ENCODE peak calls at places on chromosomes 13 and 19, in eight cellular contexts. L is CD8-positive, alpha-beta T cell; P is lower lobe of right lung; R is PC-9; F is GM23338; O is fibroblast of villous mesenchyme; H is cardiac muscle cell; U is stomach. D is an unnamed sample.
A peak's percentile ranks its signal among the peaks of the same experiment; 100 is the strongest.

GRCh38 chr19:33678796-33679195 is 57.0 kb downstream of the CHST8 start:
- DNase-seq in O (no peak), U (no peak), R (no peak), P (no peak), H (no peak), L (no peak), F (no peak), D (no peak)

GRCh38 chr13:61654501-61654900 is 238.9 kb upstream of the PCDH20 start:
- DNase-seq in R (no peak), H (no peak), F (no peak), P (no peak), U (no peak), L (no peak), O (no peak), D (no peak)

GRCh38 chr13:107351305-107351704 is 783.4 kb upstream of the ARGLU1 start:
- DNase-seq in H (peak; percentile 80), R (no peak), F (peak; percentile 69), P (no peak), U (no peak), L (no peak), O (peak; percentile 85), D (no peak)

GRCh38 chr19:43527860-43528622 is 1.0 kb upstream of the ETHE1 start:
- DNase-seq in P (no peak), H (no peak), F (no peak), L (no peak), R (no peak), O (peak; percentile 37), U (no peak), D (no peak)

GRCh38 chr13:35356572-35356971 is 119.9 kb downstream of the MAB21L1 start:
- DNase-seq in F (no peak), L (no peak), H (peak; percentile 14), O (no peak), P (peak; percentile 44), R (no peak), U (no peak), D (no peak)

GRCh38 chr19:39926170-39926755 is 8.2 kb downstream of the FCGBP start:
- DNase-seq in P (no peak), O (no peak), F (no peak), U (peak; percentile 8), H (no peak), L (no peak), R (peak; percentile 5), D (no peak)

GRCh38 chr19:3981736-3982681 is 3.3 kb downstream of the EEF2 start:
- DNase-seq in F (no peak), P (no peak), L (no peak), H (no peak), O (no peak), R (no peak), U (no peak), D (no peak)

GRCh38 chr13:50485979-50486935 is 357.2 kb downstream of the DLEU7 start:
- DNase-seq in P (no peak), H (peak; percentile 71), O (no peak), F (no peak), L (no peak), U (no peak), R (no peak), D (no peak)

GRCh38 chr13:51397262-51397933 is 55.4 kb downstream of the INTS6 start:
- DNase-seq in R (no peak), L (no peak), H (peak; percentile 59), P (no peak), F (peak; percentile 52), U (no peak), O (peak; percentile 96), D (peak; percentile 1)

GRCh38 chr19:55642153-55643002 is 1.1 kb upstream of the ZNF581 start:
- DNase-seq in L (peak; percentile 70), R (peak; percentile 29), U (peak; percentile 39), H (peak; percentile 39), F (no peak), P (peak; percentile 65), O (peak; percentile 31), D (no peak)

GRCh38 chr13:111506621-111507020 is 186.2 kb downstream of the TEX29 start:
- DNase-seq in R (no peak), P (no peak), U (no peak), F (no peak), L (no peak), H (no peak), O (no peak), D (no peak)

GRCh38 chr19:45917421-45918091 is 3.0 kb upstream of the NANOS2 start:
- DNase-seq in L (no peak), H (no peak), U (no peak), F (no peak), R (no peak), P (no peak), O (no peak), D (no peak)

GRCh38 chr13:75769141-75769905 is 133.2 kb downstream of the LMO7 start:
- DNase-seq in L (no peak), O (peak; percentile 66), R (no peak), U (no peak), H (no peak), F (no peak), P (no peak), D (no peak)

GRCh38 chr19:30387311-30388115 is 15.3 kb downstream of the ZNF536 start:
- DNase-seq in U (no peak), O (no peak), P (no peak), L (no peak), R (no peak), H (no peak), F (no peak), D (no peak)

GRCh38 chr19:13484141-13484540 is 22.1 kb downstream of the CACNA1A start:
- DNase-seq in U (no peak), H (peak; percentile 13), F (no peak), O (no peak), P (no peak), R (no peak), L (no peak), D (no peak)

GRCh38 chr19:35216833-35217707 is 11.5 kb downstream of the FAM187B start:
- DNase-seq in O (no peak), F (peak; percentile 60), R (peak; percentile 49), H (no peak), U (peak; percentile 60), L (peak; percentile 68), P (no peak), D (no peak)

GRCh38 chr13:19053561-19053960 is 128.1 kb downstream of the TUBA3C start:
- DNase-seq in H (no peak), F (no peak), O (no peak), U (no peak), P (no peak), L (no peak), R (no peak), D (no peak)

GRCh38 chr13:114124921-114125320 is 7.5 kb downstream of the RASA3 start:
- DNase-seq in O (peak; percentile 72), F (no peak), P (no peak), H (peak; percentile 59), L (peak; percentile 75), R (no peak), U (no peak), D (no peak)

GRCh38 chr13:90918551-90918950 is 428.9 kb upstream of the MIR17HG start:
- DNase-seq in R (no peak), O (no peak), F (no peak), H (peak; percentile 25), L (no peak), P (no peak), U (no peak), D (peak; percentile 29)

GRCh38 chr13:23468811-23469210 is 35.3 kb upstream of the SACS start:
- DNase-seq in P (no peak), U (no peak), F (no peak), H (no peak), O (no peak), L (no peak), R (no peak), D (no peak)

GRCh38 chr13:23467932-23468278 is 34.4 kb upstream of the SACS start:
- DNase-seq in F (no peak), O (no peak), L (no peak), U (no peak), R (no peak), H (no peak), P (no peak), D (no peak)

GRCh38 chr13:23466144-23467002 is 32.9 kb upstream of the SACS start:
- DNase-seq in O (peak; percentile 84), L (peak; percentile 77), H (peak; percentile 86), P (peak; percentile 73), U (peak; percentile 61), R (peak; percentile 42), F (peak; percentile 85), D (no peak)

GRCh38 chr13:23469901-23470525 is 36.5 kb upstream of the SACS start:
- DNase-seq in O (peak; percentile 48), F (peak; percentile 58), R (no peak), H (no peak), L (no peak), U (no peak), P (no peak), D (peak; percentile 66)

DNA sequence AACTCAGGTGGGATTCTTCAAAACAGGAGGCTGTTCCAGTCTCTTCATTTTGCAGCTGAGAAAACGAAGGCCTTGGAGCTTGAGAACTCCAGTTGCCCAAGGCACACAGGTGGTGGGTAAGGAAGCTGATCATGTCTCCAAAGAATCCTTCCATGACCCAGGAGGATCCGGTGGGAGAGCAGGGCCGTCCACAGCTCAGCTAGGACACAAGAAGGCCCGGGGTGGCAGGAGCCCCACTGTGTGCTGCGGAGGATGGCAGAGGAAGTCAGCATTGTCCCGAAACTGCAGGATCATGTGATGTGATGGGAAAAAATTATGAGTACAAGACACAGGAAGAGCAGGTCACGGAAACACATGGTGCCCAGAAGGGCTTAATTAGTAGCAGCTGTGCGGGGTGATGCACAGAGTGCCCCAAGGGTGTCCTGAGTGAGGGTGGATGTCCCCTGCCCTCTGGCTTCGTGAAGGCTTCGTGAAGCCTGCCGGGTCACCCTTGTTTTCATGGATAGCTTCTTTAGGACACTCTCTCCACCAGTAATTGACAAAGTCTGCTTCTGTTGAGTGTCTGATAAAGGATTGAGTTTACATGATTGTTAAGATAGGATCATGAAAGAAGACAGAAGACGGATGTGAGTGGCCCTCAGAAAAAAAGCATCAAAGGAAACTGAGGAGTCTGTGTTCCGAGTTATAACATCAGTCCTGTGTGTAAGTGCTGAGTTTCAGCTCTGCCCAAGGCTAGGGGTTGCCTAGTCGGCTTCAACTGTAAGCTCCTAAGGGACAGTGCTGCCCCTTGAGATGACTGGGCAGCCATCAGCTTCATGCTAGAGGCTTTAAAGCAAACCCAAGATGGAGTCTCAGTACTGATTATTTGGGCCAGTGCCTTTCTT is 33.8 kb upstream of the SACS start:
- DNase-seq in U (no peak), P (no peak), R (no peak), O (peak; percentile 44), L (no peak), F (no peak), H (no peak), D (no peak)
- H3K4me3 ChIP-seq in U (no peak overlapping the region), P (peak overlapping the region; percentile 60), R (no peak overlapping the region), O (no peak overlapping the region), L (no peak overlapping the region), F (no peak overlapping the region), H (no peak overlapping the region), D (no peak overlapping the region)

GRCh38 chr13:25249001-25249543 is 38.2 kb downstream of the MTMR6 start:
- DNase-seq in O (peak; percentile 34), F (peak; percentile 68), U (no peak), R (no peak), P (no peak), L (no peak), H (peak; percentile 47), D (no peak)
- TF ChIP-seq CTCF in O (peak; percentile 51), F (peak; percentile 72), U (no peak), R (no peak), P (peak; percentile 18), L (no peak), H (peak; percentile 44), D (peak; percentile 62)

GRCh38 chr19:2962018-2962670 is 15.2 kb upstream of the TLE6 start:
- DNase-seq in O (peak; percentile 82), P (no peak), R (peak; percentile 33), H (peak; percentile 89), U (peak; percentile 49), F (peak; percentile 96), L (peak; percentile 60), D (no peak)
- H3K4me3 ChIP-seq in O (no peak overlapping the region), P (peak overlapping the region; percentile 1), R (no peak overlapping the region), H (no peak overlapping the region), U (no peak overlapping the region), F (no peak overlapping the region), L (no peak overlapping the region), D (no peak overlapping the region)

GRCh38 chr13:101811881-101812280 is 359.4 kb downstream of the ITGBL1 start:
- DNase-seq in F (no peak), R (no peak), L (no peak), P (no peak), U (no peak), O (no peak), H (no peak), D (no peak)
- TF ChIP-seq CTCF in F (no peak), R (no peak), L (no peak), P (no peak), U (no peak), O (no peak), H (no peak), D (no peak)